ENCODE peak calls at places on chromosomes 5 and 9, in six cellular contexts. T, I, E, U, X and W are unnamed samples.

GRCh38 chr5:136308396-136308795 is 56.9 kb downstream of the TRPC7 start:
- DNase-seq in T (peak; percentile 3), I (no peak), E (no peak), U (no peak), X (no peak), W (no peak)

GRCh38 chr9:108850293-108850897 is 5.4 kb downstream of the ACTL7B start:
- DNase-seq in T (peak; percentile 32), I (peak; percentile 66), E (no peak), U (no peak), X (peak; percentile 58), W (peak; percentile 15)

GRCh38 chr9:123020796-123021195 is 12.7 kb upstream of the GPR21 start:
- DNase-seq in T (peak; percentile 82), I (no peak), E (no peak), U (no peak), X (peak; percentile 8), W (no peak)

GRCh38 chr9:35771524-35771923 is 17.4 kb upstream of the MSMP start:
- DNase-seq in T (no peak), I (peak; percentile 66), E (no peak), U (no peak), X (peak; percentile 60), W (no peak)

GRCh38 chr9:79858509-79858908 is 286.7 kb downstream of the TLE4 start:
- DNase-seq in T (peak; percentile 31), I (peak; percentile 13), E (no peak), U (no peak), X (peak; percentile 9), W (no peak)

GRCh38 chr9:93126825-93127368 is 7.2 kb downstream of the NINJ1 start:
- DNase-seq in T (no peak), I (peak; percentile 33), E (no peak), U (no peak), X (no peak), W (no peak)

GRCh38 chr5:41793156-41793770 is 77.0 kb downstream of the OXCT1 start:
- DNase-seq in T (peak; percentile 76), I (peak; percentile 63), E (no peak), U (no peak), X (peak; percentile 84), W (no peak)

GRCh38 chr5:150660108-150660831 is 781 bp upstream of the MYOZ3 start:
- DNase-seq in T (no peak), I (no peak), E (no peak), U (no peak), X (no peak), W (no peak)

GRCh38 chr5:40796487-40796889 is 1.7 kb downstream of the PRKAA1 start:
- DNase-seq in T (peak; percentile 77), I (peak; percentile 86), E (no peak), U (no peak), X (peak; percentile 65), W (no peak)

GRCh38 chr9:136206602-136207333 is 1.8 kb upstream of the LHX3 start:
- DNase-seq in T (no peak), I (no peak), E (no peak), U (no peak), X (no peak), W (no peak)

GRCh38 chr5:33114361-33114760 is 326.4 kb upstream of the TARS1 start:
- DNase-seq in T (no peak), I (no peak), E (no peak), U (no peak), X (peak; percentile 49), W (no peak)

GRCh38 chr9:110580850-110581249 is 1.3 kb upstream of the SVEP1 start:
- DNase-seq in T (peak; percentile 71), I (peak; percentile 24), E (no peak), U (no peak), X (peak; percentile 71), W (no peak)

GRCh38 chr9:84471816-84472215 is 131.3 kb upstream of the SLC28A3 start:
- DNase-seq in T (no peak), I (peak; percentile 43), E (no peak), U (no peak), X (no peak), W (no peak)